ENCODE peak calls at places on chromosome 1, in nine cellular contexts. One of them, this sample, is unnamed.

GRCh38 chr1:170675825-170676224 is 11.9 kb downstream of the PRRX1 start:
- DNase-seq in pancreas: no peak
- DNase-seq in ovary: no peak
- DNase-seq in aorta: no peak
- DNase-seq in kidney: no peak
- DNase-seq in astrocyte: no peak
- DNase-seq in hepatocyte: no peak
- DNase-seq in IMR-90: no peak
- DNase-seq in heart right ventricle: no peak
- DNase-seq in this sample: no peak

GRCh38 chr1:109226078-109226445 is 12.3 kb downstream of the SARS1 start:
- DNase-seq in pancreas: no peak
- DNase-seq in ovary: no peak
- DNase-seq in aorta: no peak
- DNase-seq in kidney: no peak
- DNase-seq in astrocyte: no peak
- DNase-seq in hepatocyte: no peak
- DNase-seq in IMR-90: peak; percentile 30
- DNase-seq in heart right ventricle: no peak
- DNase-seq in this sample: no peak

GRCh38 chr1:185317886-185318310 is 855 bp upstream of the IVNS1ABP start:
- DNase-seq in pancreas: peak; percentile 63
- DNase-seq in ovary: peak; percentile 33
- DNase-seq in aorta: no peak
- DNase-seq in kidney: peak; percentile 76
- DNase-seq in astrocyte: no peak
- DNase-seq in hepatocyte: peak; percentile 56
- DNase-seq in IMR-90: no peak
- DNase-seq in heart right ventricle: peak; percentile 12
- DNase-seq in this sample: peak; percentile 73

GRCh38 chr1:61301824-61302652 is 219.7 kb downstream of the NFIA start:
- DNase-seq in pancreas: no peak
- DNase-seq in ovary: no peak
- DNase-seq in aorta: no peak
- DNase-seq in kidney: no peak
- DNase-seq in astrocyte: no peak
- DNase-seq in hepatocyte: no peak
- DNase-seq in IMR-90: peak; percentile 80
- DNase-seq in heart right ventricle: no peak
- DNase-seq in this sample: no peak

GRCh38 chr1:20600156-20600555 is 11.3 kb downstream of the CDA start:
- DNase-seq in pancreas: no peak
- DNase-seq in ovary: no peak
- DNase-seq in aorta: no peak
- DNase-seq in kidney: no peak
- DNase-seq in astrocyte: no peak
- DNase-seq in hepatocyte: no peak
- DNase-seq in IMR-90: no peak
- DNase-seq in heart right ventricle: no peak
- DNase-seq in this sample: no peak

GRCh38 chr1:31760901-31761470 is 3.2 kb downstream of the ADGRB2 start:
- DNase-seq in pancreas: peak; percentile 79
- DNase-seq in ovary: peak; percentile 78
- DNase-seq in aorta: peak; percentile 92
- DNase-seq in kidney: peak; percentile 90
- DNase-seq in astrocyte: peak; percentile 41
- DNase-seq in hepatocyte: peak; percentile 86
- DNase-seq in IMR-90: peak; percentile 60
- DNase-seq in heart right ventricle: peak; percentile 60
- DNase-seq in this sample: peak; percentile 43

GRCh38 chr1:20210736-20211405 is 24.6 kb upstream of the PLA2G2C start:
- DNase-seq in pancreas: no peak
- DNase-seq in ovary: peak; percentile 77
- DNase-seq in aorta: no peak
- DNase-seq in kidney: no peak
- DNase-seq in astrocyte: no peak
- DNase-seq in hepatocyte: no peak
- DNase-seq in IMR-90: no peak
- DNase-seq in heart right ventricle: no peak
- DNase-seq in this sample: no peak

GRCh38 chr1:156677616-156678596 is 699 bp upstream of the NES start:
- DNase-seq in pancreas: no peak
- DNase-seq in ovary: peak; percentile 74
- DNase-seq in aorta: peak; percentile 88
- DNase-seq in kidney: no peak
- DNase-seq in astrocyte: peak; percentile 71
- DNase-seq in hepatocyte: peak; percentile 85
- DNase-seq in IMR-90: peak; percentile 89
- DNase-seq in heart right ventricle: peak; percentile 68
- DNase-seq in this sample: no peak

GRCh38 chr1:106746448-106747085 is 309.9 kb upstream of the PRMT6 start:
- DNase-seq in pancreas: no peak
- DNase-seq in ovary: no peak
- DNase-seq in aorta: no peak
- DNase-seq in kidney: no peak
- DNase-seq in astrocyte: peak; percentile 22
- DNase-seq in hepatocyte: no peak
- DNase-seq in IMR-90: no peak
- DNase-seq in heart right ventricle: no peak
- DNase-seq in this sample: no peak

DNA sequence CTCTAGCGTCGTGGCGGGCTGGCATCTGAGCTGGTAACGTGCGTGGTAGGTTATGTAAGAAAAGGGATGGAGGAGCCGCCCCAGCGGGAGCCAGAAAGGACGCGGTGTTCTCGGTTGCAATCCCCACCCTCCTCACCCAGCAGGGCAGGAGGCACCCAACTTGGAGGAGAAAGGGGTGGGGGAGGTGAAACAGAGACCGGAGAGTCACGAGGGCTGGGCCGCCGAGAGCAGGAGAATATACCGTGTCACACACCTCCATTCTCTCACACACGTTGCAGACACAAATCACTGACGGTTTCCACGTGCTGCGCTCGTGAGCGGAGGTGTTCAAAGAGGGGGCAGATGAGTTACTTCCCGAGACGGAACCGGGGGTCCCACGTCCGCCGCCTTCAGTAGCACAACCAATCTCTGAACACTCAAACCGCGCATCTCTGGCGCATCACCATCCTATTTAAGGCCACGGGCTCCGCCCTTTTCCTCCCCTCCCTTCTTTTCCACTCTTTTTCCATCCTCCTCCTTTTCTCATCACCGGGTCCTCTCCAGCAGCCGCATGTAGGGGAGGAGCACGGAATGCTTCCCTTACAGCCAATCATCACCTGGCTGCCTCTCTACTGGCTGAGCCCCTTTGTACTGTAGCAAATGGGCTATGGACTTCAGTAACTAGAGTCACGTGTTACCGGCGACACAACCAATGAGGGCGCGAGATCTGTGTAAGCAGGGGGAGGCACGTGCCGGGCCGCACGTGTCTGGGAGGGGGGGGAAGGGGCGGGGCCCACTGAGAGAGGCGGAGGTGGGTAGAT is at the start of gene CIART:
- DNase-seq in pancreas: peak; percentile 86
- DNase-seq in ovary: peak; percentile 93
- DNase-seq in aorta: peak; percentile 96
- DNase-seq in kidney: peak; percentile 98
- DNase-seq in astrocyte: peak; percentile 99
- DNase-seq in hepatocyte: peak; percentile 96
- DNase-seq in IMR-90: peak; percentile 100
- DNase-seq in heart right ventricle: peak; percentile 85
- DNase-seq in this sample: peak; percentile 90
- H3K4me3 ChIP-seq in pancreas: peak within 1 kb of the TSS; percentile 33
- H3K4me3 ChIP-seq in ovary: peak within 1 kb of the TSS; percentile 44
- H3K4me3 ChIP-seq in aorta: peak within 1 kb of the TSS; percentile 71
- H3K4me3 ChIP-seq in kidney: peak within 1 kb of the TSS; percentile 93
- H3K4me3 ChIP-seq in astrocyte: peak within 1 kb of the TSS; percentile 74
- H3K4me3 ChIP-seq in hepatocyte: peak within 1 kb of the TSS; percentile 34
- H3K4me3 ChIP-seq in IMR-90: peak within 1 kb of the TSS; percentile 58
- H3K4me3 ChIP-seq in heart right ventricle: peak within 1 kb of the TSS; percentile 67
- H3K4me3 ChIP-seq in this sample: peak within 1 kb of the TSS; percentile 33

DNA sequence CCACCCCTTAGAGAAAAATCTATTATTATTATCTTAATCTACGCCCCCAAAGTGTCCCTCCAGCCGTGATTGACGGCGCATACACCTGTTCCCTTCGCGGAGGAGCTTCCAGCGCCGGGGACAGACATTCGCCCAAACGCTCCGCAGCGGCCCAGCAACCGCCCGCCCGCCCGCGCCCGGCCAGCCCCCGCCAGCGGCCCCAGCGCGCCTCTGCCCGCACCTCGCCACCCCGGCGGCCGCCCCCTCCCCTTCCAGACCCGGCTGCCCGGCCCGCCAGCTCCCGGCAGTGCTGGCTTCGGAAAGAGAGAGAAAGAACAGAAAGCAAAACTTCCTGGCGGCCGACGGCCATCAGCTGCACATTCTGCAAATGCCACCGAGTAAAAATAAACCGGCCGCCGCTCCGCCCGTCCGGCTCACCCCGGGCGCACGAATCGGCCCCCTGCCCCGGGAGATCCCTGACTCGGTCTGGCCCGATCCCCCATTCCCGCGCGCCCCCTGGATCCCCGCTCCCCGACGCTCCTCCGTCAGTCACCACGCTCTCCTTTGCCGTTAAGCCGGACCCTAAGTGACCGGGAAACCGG is 1.6 kb downstream of the CASZ1 start:
- DNase-seq in pancreas: peak; percentile 69
- DNase-seq in ovary: no peak
- DNase-seq in aorta: no peak
- DNase-seq in kidney: no peak
- DNase-seq in astrocyte: no peak
- DNase-seq in hepatocyte: peak; percentile 24
- DNase-seq in IMR-90: no peak
- DNase-seq in heart right ventricle: peak; percentile 39
- DNase-seq in this sample: no peak
- H3K27ac ChIP-seq in pancreas: no peak overlapping the region
- H3K27ac ChIP-seq in ovary: no peak overlapping the region
- H3K27ac ChIP-seq in aorta: no peak overlapping the region
- H3K27ac ChIP-seq in kidney: peak overlapping the region; percentile 91
- H3K27ac ChIP-seq in astrocyte: no peak overlapping the region
- H3K27ac ChIP-seq in hepatocyte: no peak overlapping the region
- H3K27ac ChIP-seq in IMR-90: no peak overlapping the region
- H3K27ac ChIP-seq in heart right ventricle: peak overlapping the region; percentile 99
- H3K27ac ChIP-seq in this sample: peak overlapping the region; percentile 88

GRCh38 chr1:180081474-180081873 is 73.2 kb upstream of the QSOX1 start:
- DNase-seq in pancreas: no peak
- DNase-seq in ovary: no peak
- DNase-seq in aorta: no peak
- DNase-seq in kidney: no peak
- DNase-seq in astrocyte: no peak
- DNase-seq in hepatocyte: no peak
- DNase-seq in IMR-90: no peak
- DNase-seq in heart right ventricle: no peak
- DNase-seq in this sample: no peak
- H3K36me3 ChIP-seq in pancreas: peaks cover 29% of the 10 kb centered on the region
- H3K36me3 ChIP-seq in ovary: no peaks in the 10 kb centered on the region
- H3K36me3 ChIP-seq in aorta: peaks cover 11% of the 10 kb centered on the region
- H3K36me3 ChIP-seq in kidney: peaks cover 16% of the 10 kb centered on the region
- H3K36me3 ChIP-seq in astrocyte: no peaks in the 10 kb centered on the region
- H3K36me3 ChIP-seq in hepatocyte: no peaks in the 10 kb centered on the region
- H3K36me3 ChIP-seq in IMR-90: peaks cover 18% of the 10 kb centered on the region
- H3K36me3 ChIP-seq in heart right ventricle: peaks cover 99% of the 10 kb centered on the region
- H3K36me3 ChIP-seq in this sample: peaks cover 40% of the 10 kb centered on the region

GRCh38 chr1:24725209-24725651 is 20.0 kb upstream of the CLIC4 start:
- DNase-seq in pancreas: no peak
- DNase-seq in ovary: no peak
- DNase-seq in aorta: no peak
- DNase-seq in kidney: no peak
- DNase-seq in astrocyte: no peak
- DNase-seq in hepatocyte: no peak
- DNase-seq in IMR-90: peak; percentile 54
- DNase-seq in heart right ventricle: no peak
- DNase-seq in this sample: no peak
- H3K4me3 ChIP-seq in pancreas: no peak overlapping the region
- H3K4me3 ChIP-seq in ovary: no peak overlapping the region
- H3K4me3 ChIP-seq in aorta: no peak overlapping the region
- H3K4me3 ChIP-seq in kidney: no peak overlapping the region
- H3K4me3 ChIP-seq in astrocyte: no peak overlapping the region
- H3K4me3 ChIP-seq in hepatocyte: no peak overlapping the region
- H3K4me3 ChIP-seq in IMR-90: no peak overlapping the region
- H3K4me3 ChIP-seq in heart right ventricle: no peak overlapping the region
- H3K4me3 ChIP-seq in this sample: no peak overlapping the region

GRCh38 chr1:188949701-188950100 is 1528.0 kb downstream of the BRINP3 start:
- DNase-seq in pancreas: no peak
- DNase-seq in ovary: no peak
- DNase-seq in aorta: no peak
- DNase-seq in kidney: no peak
- DNase-seq in astrocyte: no peak
- DNase-seq in hepatocyte: no peak
- DNase-seq in IMR-90: peak; percentile 86
- DNase-seq in heart right ventricle: no peak
- DNase-seq in this sample: no peak
- H3K27ac ChIP-seq in pancreas: no peak overlapping the region
- H3K27ac ChIP-seq in ovary: no peak overlapping the region
- H3K27ac ChIP-seq in aorta: no peak overlapping the region
- H3K27ac ChIP-seq in kidney: no peak overlapping the region
- H3K27ac ChIP-seq in astrocyte: no peak overlapping the region
- H3K27ac ChIP-seq in hepatocyte: no peak overlapping the region
- H3K27ac ChIP-seq in IMR-90: no peak overlapping the region
- H3K27ac ChIP-seq in heart right ventricle: no peak overlapping the region
- H3K27ac ChIP-seq in this sample: no peak overlapping the region

DNA sequence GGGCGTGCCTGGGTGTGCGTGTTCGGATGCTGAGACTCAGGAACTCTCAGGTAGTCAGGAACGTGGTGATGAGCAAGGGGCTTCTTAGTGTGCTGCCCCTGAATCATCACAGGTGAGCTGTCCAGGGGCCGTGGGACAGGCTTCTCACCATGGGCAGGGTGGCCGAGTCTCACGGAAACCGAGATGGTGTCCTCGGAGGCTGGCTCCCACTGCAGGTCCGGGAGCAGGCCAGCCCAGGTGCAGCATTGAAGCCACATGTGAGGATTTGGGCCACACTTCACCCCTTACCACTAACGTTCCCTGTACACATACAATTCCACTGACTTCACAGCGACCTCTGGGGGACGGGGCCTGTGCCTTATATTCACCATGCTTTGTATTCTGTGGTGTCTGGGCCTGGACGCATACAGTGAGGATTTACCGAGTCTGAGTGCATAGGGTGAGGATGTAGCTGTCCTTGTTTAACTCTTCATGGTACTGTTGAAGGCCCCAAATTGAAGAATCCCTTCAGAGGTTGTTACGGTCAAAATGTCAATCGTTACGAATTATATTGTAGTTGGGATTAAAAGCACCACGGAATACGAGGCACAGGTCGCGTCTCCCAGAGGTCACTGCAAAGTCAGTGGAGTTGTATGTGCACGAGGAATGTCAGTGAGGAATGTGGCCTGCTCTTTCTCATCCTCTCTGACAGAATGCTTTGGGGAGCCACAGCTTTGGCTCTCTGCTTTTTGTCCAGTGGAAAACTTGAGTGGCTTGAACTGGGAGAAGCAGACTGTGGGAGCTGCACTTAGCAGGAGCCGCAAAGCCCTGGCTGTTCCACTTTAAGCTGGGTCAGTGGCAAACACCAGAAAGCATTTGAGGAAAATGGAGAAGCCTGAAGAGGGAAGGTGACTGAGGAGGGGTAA is 95.3 kb downstream of the MTR start:
- DNase-seq in pancreas: no peak
- DNase-seq in ovary: no peak
- DNase-seq in aorta: no peak
- DNase-seq in kidney: no peak
- DNase-seq in astrocyte: no peak
- DNase-seq in hepatocyte: peak; percentile 46
- DNase-seq in IMR-90: no peak
- DNase-seq in heart right ventricle: peak; percentile 17
- DNase-seq in this sample: peak; percentile 42
- H3K36me3 ChIP-seq in pancreas: peaks cover 74% of the 10 kb centered on the region
- H3K36me3 ChIP-seq in ovary: no peaks in the 10 kb centered on the region
- H3K36me3 ChIP-seq in aorta: peaks cover 6% of the 10 kb centered on the region
- H3K36me3 ChIP-seq in kidney: peaks cover 57% of the 10 kb centered on the region
- H3K36me3 ChIP-seq in astrocyte: peaks cover 24% of the 10 kb centered on the region
- H3K36me3 ChIP-seq in hepatocyte: peaks cover 3% of the 10 kb centered on the region
- H3K36me3 ChIP-seq in IMR-90: peaks cover 42% of the 10 kb centered on the region
- H3K36me3 ChIP-seq in heart right ventricle: peaks cover 100% of the 10 kb centered on the region
- H3K36me3 ChIP-seq in this sample: peaks cover 50% of the 10 kb centered on the region

This sample was measured in upper lobe of left lung.